ENCODE peak calls at places on chromosomes 16 and 17, in five cellular contexts. G, R, Z, L and W are unnamed samples.

GRCh38 chr16:58732545-58733247 is 1.4 kb downstream of the GOT2 start:
- DNase-seq in L (no peak), R (peak), G (no peak), Z (no peak), W (no peak)

GRCh38 chr17:57255182-57255775 is 1.0 kb upstream of the MSI2 start:
- DNase-seq in R (peak), L (no peak), Z (no peak), G (no peak), W (no peak)

GRCh38 chr17:49390548-49391324 is 23.9 kb downstream of the PHB1 start:
- DNase-seq in G (no peak), Z (no peak), R (no peak), L (peak), W (no peak)

GRCh38 chr16:49588729-49589384 is 215.3 kb downstream of the C16orf78 start:
- DNase-seq in R (peak), Z (no peak), G (peak), L (no peak), W (no peak)

GRCh38 chr17:56594528-56595418 is 1.3 kb downstream of the NOG start:
- DNase-seq in Z (no peak), G (peak), L (no peak), R (peak), W (no peak)

GRCh38 chr17:51427259-51428255 is 167.2 kb downstream of the UTP18 start:
- DNase-seq in G (no peak), Z (no peak), R (no peak), L (no peak), W (peak)

GRCh38 chr16:14186007-14186953 is 115.2 kb downstream of the MRTFB start:
- DNase-seq in Z (peak), L (peak), R (peak), G (peak), W (peak)

GRCh38 chr16:74774223-74775139 is at the start of gene FA2H:
- DNase-seq in R (no peak), Z (peak), L (peak), G (peak), W (peak)

GRCh38 chr16:71440669-71441347 is 1.0 kb downstream of the TLE7 start:
- DNase-seq in Z (no peak), L (no peak), R (no peak), G (peak), W (peak)

GRCh38 chr16:55113195-55113594 is 182.5 kb downstream of the IRX5 start:
- DNase-seq in G (no peak), Z (no peak), L (no peak), R (no peak), W (no peak)

GRCh38 chr17:64282753-64283080 is 19.7 kb upstream of the TEX2 start:
- DNase-seq in L (no peak), G (no peak), R (no peak), Z (no peak), W (no peak)

GRCh38 chr16:31455601-31456314 is 3.5 kb upstream of the ARMC5 start:
- DNase-seq in G (no peak), L (no peak), R (peak), Z (no peak), W (peak)

GRCh38 chr17:36901506-36901905 is 35.8 kb upstream of the LHX1 start:
- DNase-seq in R (peak), Z (no peak), L (no peak), G (peak), W (no peak)

GRCh38 chr16:2335286-2335895 is 5.1 kb downstream of the ABCA3 start:
- DNase-seq in Z (no peak), R (no peak), G (no peak), L (no peak), W (no peak)

GRCh38 chr17:61645898-61646297 is 54.9 kb upstream of the NACA2 start:
- DNase-seq in G (no peak), R (no peak), Z (no peak), L (no peak), W (no peak)

GRCh38 chr17:57630736-57631135 is 114.4 kb downstream of the CCDC182 start:
- DNase-seq in R (no peak), Z (no peak), L (no peak), G (no peak), W (no peak)

GRCh38 chr16:28984091-28984490 is 761 bp upstream of the LAT start:
- DNase-seq in Z (no peak), G (peak), L (no peak), R (no peak), W (no peak)

GRCh38 chr17:65553009-65553645 is 8.3 kb downstream of the AXIN2 start:
- DNase-seq in Z (no peak), L (no peak), R (peak), G (no peak), W (no peak)

GRCh38 chr17:45098869-45099616 is 33.3 kb downstream of the PLCD3 start:
- DNase-seq in L (peak), R (peak), Z (peak), G (peak), W (peak)

GRCh38 chr17:61144876-61145564 is 254.6 kb upstream of the TBX2 start:
- DNase-seq in G (no peak), R (peak), L (peak), Z (no peak), W (peak)

GRCh38 chr16:56637814-56638750 is at the start of gene MT1A:
- DNase-seq in G (peak), R (peak), L (peak), Z (peak), W (peak)

GRCh38 chr16:6852643-6853042 is 480.0 kb upstream of the RBFOX1 start:
- DNase-seq in Z (no peak), L (no peak), R (no peak), G (no peak), W (no peak)

GRCh38 chr16:1823821-1824220 is 2.8 kb downstream of the HAGH start:
- DNase-seq in R (peak), Z (no peak), G (peak), L (peak), W (no peak)

GRCh38 chr17:66357037-66357436 is 54.6 kb downstream of the PRKCA start:
- DNase-seq in R (peak), G (no peak), L (no peak), Z (no peak), W (no peak)

GRCh38 chr17:48240122-48240521 is 132.6 kb downstream of the SNX11 start:
- DNase-seq in L (no peak), R (no peak), Z (no peak), G (no peak), W (no peak)

GRCh38 chr16:25018972-25019617 is 3.9 kb upstream of the ARHGAP17 start:
- DNase-seq in G (no peak), L (no peak), R (no peak), Z (no peak), W (no peak)

GRCh38 chr17:74419862-74420492 is 11.9 kb upstream of the GPRC5C start:
- DNase-seq in L (no peak), Z (no peak), G (no peak), R (no peak), W (peak)